ENCODE peak calls at places on chromosomes 12 and 14, in seven cellular contexts. One of them, this sample, is unnamed. For H3K36me3, the result is how much of the 10 kb centered on the place peaks cover.

GRCh38 chr12:13348464-13348863 is 151.9 kb downstream of the EMP1 start:
- DNase-seq in lung: no peak
- DNase-seq in HCT116: no peak
- DNase-seq in tibial artery: no peak
- DNase-seq in effector memory CD4-positive, alpha-beta T cell: no peak
- DNase-seq in Panc1: no peak
- DNase-seq in body of pancreas: no peak
- DNase-seq in this sample: no peak

GRCh38 chr12:89663577-89664357 is 44.9 kb downstream of the ATP2B1 start:
- DNase-seq in lung: no peak
- DNase-seq in HCT116: no peak
- DNase-seq in tibial artery: no peak
- DNase-seq in effector memory CD4-positive, alpha-beta T cell: no peak
- DNase-seq in Panc1: no peak
- DNase-seq in body of pancreas: no peak
- DNase-seq in this sample: no peak

GRCh38 chr14:61145903-61146411 is 135.2 kb downstream of the TMEM30B start:
- DNase-seq in lung: peak
- DNase-seq in HCT116: no peak
- DNase-seq in tibial artery: no peak
- DNase-seq in effector memory CD4-positive, alpha-beta T cell: no peak
- DNase-seq in Panc1: no peak
- DNase-seq in body of pancreas: no peak
- DNase-seq in this sample: no peak

GRCh38 chr12:131087302-131087818 is 133.7 kb downstream of the ADGRD1 start:
- DNase-seq in lung: no peak
- DNase-seq in HCT116: no peak
- DNase-seq in tibial artery: peak
- DNase-seq in effector memory CD4-positive, alpha-beta T cell: no peak
- DNase-seq in Panc1: no peak
- DNase-seq in body of pancreas: peak
- DNase-seq in this sample: no peak

GRCh38 chr14:94129758-94130414 is 482 bp upstream of the IFI27L2 start:
- DNase-seq in lung: no peak
- DNase-seq in HCT116: peak
- DNase-seq in tibial artery: no peak
- DNase-seq in effector memory CD4-positive, alpha-beta T cell: peak
- DNase-seq in Panc1: no peak
- DNase-seq in body of pancreas: no peak
- DNase-seq in this sample: peak

GRCh38 chr12:121176826-121177529 is 33.0 kb upstream of the P2RX4 start:
- DNase-seq in lung: no peak
- DNase-seq in HCT116: no peak
- DNase-seq in tibial artery: no peak
- DNase-seq in effector memory CD4-positive, alpha-beta T cell: no peak
- DNase-seq in Panc1: no peak
- DNase-seq in body of pancreas: no peak
- DNase-seq in this sample: no peak

GRCh38 chr14:26595922-26596721 is 1.7 kb downstream of the NOVA1 start:
- DNase-seq in lung: no peak
- DNase-seq in HCT116: no peak
- DNase-seq in tibial artery: no peak
- DNase-seq in effector memory CD4-positive, alpha-beta T cell: no peak
- DNase-seq in Panc1: no peak
- DNase-seq in body of pancreas: no peak
- DNase-seq in this sample: no peak

GRCh38 chr12:120536064-120536791 is 2.1 kb downstream of the RNF10 start:
- DNase-seq in lung: no peak
- DNase-seq in HCT116: no peak
- DNase-seq in tibial artery: no peak
- DNase-seq in effector memory CD4-positive, alpha-beta T cell: peak
- DNase-seq in Panc1: no peak
- DNase-seq in body of pancreas: no peak
- DNase-seq in this sample: peak

GRCh38 chr12:27840229-27840999 is 60.4 kb upstream of the MANSC4 start:
- DNase-seq in lung: no peak
- DNase-seq in HCT116: no peak
- DNase-seq in tibial artery: no peak
- DNase-seq in effector memory CD4-positive, alpha-beta T cell: no peak
- DNase-seq in Panc1: no peak
- DNase-seq in body of pancreas: no peak
- DNase-seq in this sample: no peak

GRCh38 chr14:88266474-88266873 is 56.6 kb downstream of the KCNK10 start:
- DNase-seq in lung: no peak
- DNase-seq in HCT116: no peak
- DNase-seq in tibial artery: no peak
- DNase-seq in effector memory CD4-positive, alpha-beta T cell: no peak
- DNase-seq in Panc1: no peak
- DNase-seq in body of pancreas: no peak
- DNase-seq in this sample: no peak

GRCh38 chr14:89302396-89302950 is 114.6 kb downstream of the FOXN3 start:
- DNase-seq in lung: no peak
- DNase-seq in HCT116: peak
- DNase-seq in tibial artery: peak
- DNase-seq in effector memory CD4-positive, alpha-beta T cell: no peak
- DNase-seq in Panc1: no peak
- DNase-seq in body of pancreas: no peak
- DNase-seq in this sample: no peak

GRCh38 chr12:132559652-132560420 is 50.5 kb downstream of the LRCOL1 start:
- DNase-seq in lung: no peak
- DNase-seq in HCT116: peak
- DNase-seq in tibial artery: no peak
- DNase-seq in effector memory CD4-positive, alpha-beta T cell: no peak
- DNase-seq in Panc1: no peak
- DNase-seq in body of pancreas: peak
- DNase-seq in this sample: peak

GRCh38 chr12:112848972-112849371 is 57.4 kb downstream of the RPH3A start:
- DNase-seq in lung: no peak
- DNase-seq in HCT116: no peak
- DNase-seq in tibial artery: no peak
- DNase-seq in effector memory CD4-positive, alpha-beta T cell: no peak
- DNase-seq in Panc1: no peak
- DNase-seq in body of pancreas: no peak
- DNase-seq in this sample: no peak
- H3K27ac ChIP-seq in lung: no peak
- H3K27ac ChIP-seq in HCT116: no peak
- H3K27ac ChIP-seq in tibial artery: no peak
- H3K27ac ChIP-seq in effector memory CD4-positive, alpha-beta T cell: no peak
- H3K27ac ChIP-seq in Panc1: no peak
- H3K27ac ChIP-seq in body of pancreas: no peak
- H3K27ac ChIP-seq in this sample: no peak

GRCh38 chr12:54257332-54257731 is 22.6 kb downstream of the CBX5 start:
- DNase-seq in lung: no peak
- DNase-seq in HCT116: no peak
- DNase-seq in tibial artery: no peak
- DNase-seq in effector memory CD4-positive, alpha-beta T cell: no peak
- DNase-seq in Panc1: no peak
- DNase-seq in body of pancreas: no peak
- DNase-seq in this sample: no peak

GRCh38 chr12:54249489-54249888 is 30.4 kb downstream of the CBX5 start:
- DNase-seq in lung: no peak
- DNase-seq in HCT116: no peak
- DNase-seq in tibial artery: no peak
- DNase-seq in effector memory CD4-positive, alpha-beta T cell: no peak
- DNase-seq in Panc1: no peak
- DNase-seq in body of pancreas: no peak
- DNase-seq in this sample: no peak

GRCh38 chr12:54246011-54246641 is 33.8 kb downstream of the CBX5 start:
- DNase-seq in lung: no peak
- DNase-seq in HCT116: no peak
- DNase-seq in tibial artery: no peak
- DNase-seq in effector memory CD4-positive, alpha-beta T cell: no peak
- DNase-seq in Panc1: no peak
- DNase-seq in body of pancreas: no peak
- DNase-seq in this sample: no peak

GRCh38 chr12:54253240-54253639 is 26.7 kb downstream of the CBX5 start:
- DNase-seq in lung: no peak
- DNase-seq in HCT116: no peak
- DNase-seq in tibial artery: no peak
- DNase-seq in effector memory CD4-positive, alpha-beta T cell: no peak
- DNase-seq in Panc1: no peak
- DNase-seq in body of pancreas: no peak
- DNase-seq in this sample: no peak

GRCh38 chr12:54251667-54252284 is 28.1 kb downstream of the CBX5 start:
- DNase-seq in lung: no peak
- DNase-seq in HCT116: peak
- DNase-seq in tibial artery: no peak
- DNase-seq in effector memory CD4-positive, alpha-beta T cell: no peak
- DNase-seq in Panc1: no peak
- DNase-seq in body of pancreas: no peak
- DNase-seq in this sample: peak
- H3K36me3 ChIP-seq in lung: under half
- H3K36me3 ChIP-seq in HCT116: under half
- H3K36me3 ChIP-seq in tibial artery: under half
- H3K36me3 ChIP-seq in effector memory CD4-positive, alpha-beta T cell: under half
- H3K36me3 ChIP-seq in Panc1: under half
- H3K36me3 ChIP-seq in body of pancreas: under half
- H3K36me3 ChIP-seq in this sample: under half

GRCh38 chr12:98724384-98725155 is 79.5 kb downstream of the APAF1 start:
- DNase-seq in lung: no peak
- DNase-seq in HCT116: no peak
- DNase-seq in tibial artery: no peak
- DNase-seq in effector memory CD4-positive, alpha-beta T cell: no peak
- DNase-seq in Panc1: no peak
- DNase-seq in body of pancreas: no peak
- DNase-seq in this sample: no peak
- H3K27ac ChIP-seq in lung: no peak
- H3K27ac ChIP-seq in HCT116: no peak
- H3K27ac ChIP-seq in tibial artery: no peak
- H3K27ac ChIP-seq in effector memory CD4-positive, alpha-beta T cell: no peak
- H3K27ac ChIP-seq in Panc1: no peak
- H3K27ac ChIP-seq in body of pancreas: no peak
- H3K27ac ChIP-seq in this sample: no peak

GRCh38 chr12:8941691-8942478 is 7.6 kb downstream of the M6PR start:
- DNase-seq in lung: no peak
- DNase-seq in HCT116: no peak
- DNase-seq in tibial artery: no peak
- DNase-seq in effector memory CD4-positive, alpha-beta T cell: no peak
- DNase-seq in Panc1: no peak
- DNase-seq in body of pancreas: no peak
- DNase-seq in this sample: no peak
- H3K36me3 ChIP-seq in lung: under half
- H3K36me3 ChIP-seq in HCT116: under half
- H3K36me3 ChIP-seq in tibial artery: half or more
- H3K36me3 ChIP-seq in effector memory CD4-positive, alpha-beta T cell: under half
- H3K36me3 ChIP-seq in Panc1: under half
- H3K36me3 ChIP-seq in body of pancreas: under half
- H3K36me3 ChIP-seq in this sample: half or more

GRCh38 chr14:68631058-68631690 is 161.7 kb downstream of the ZFP36L1 start:
- DNase-seq in lung: no peak
- DNase-seq in HCT116: no peak
- DNase-seq in tibial artery: no peak
- DNase-seq in effector memory CD4-positive, alpha-beta T cell: no peak
- DNase-seq in Panc1: no peak
- DNase-seq in body of pancreas: no peak
- DNase-seq in this sample: no peak
- H3K27ac ChIP-seq in lung: no peak
- H3K27ac ChIP-seq in HCT116: no peak
- H3K27ac ChIP-seq in tibial artery: peak
- H3K27ac ChIP-seq in effector memory CD4-positive, alpha-beta T cell: no peak
- H3K27ac ChIP-seq in Panc1: no peak
- H3K27ac ChIP-seq in body of pancreas: no peak
- H3K27ac ChIP-seq in this sample: no peak

DNA sequence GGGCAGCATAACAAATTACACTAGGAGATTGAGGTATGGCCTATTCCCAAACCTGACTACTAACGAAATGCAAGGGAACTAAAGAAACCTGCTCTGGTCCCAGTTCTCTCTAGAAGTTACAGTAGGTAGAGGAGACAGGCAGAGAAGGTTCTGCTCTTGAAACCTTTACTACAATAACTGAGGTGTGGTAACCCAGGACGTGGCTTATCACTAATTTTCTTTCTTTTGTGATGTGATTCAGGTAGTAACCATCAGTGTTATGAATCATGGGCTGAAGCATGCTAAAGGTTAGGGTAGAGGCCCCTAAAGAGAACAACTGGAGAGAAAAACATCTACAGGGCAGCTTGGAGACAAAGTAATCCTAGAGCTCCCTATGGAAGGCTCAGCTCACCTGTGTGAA is 41.7 kb upstream of the COL2A1 start:
- DNase-seq in lung: no peak
- DNase-seq in HCT116: no peak
- DNase-seq in tibial artery: no peak
- DNase-seq in effector memory CD4-positive, alpha-beta T cell: no peak
- DNase-seq in Panc1: no peak
- DNase-seq in body of pancreas: no peak
- DNase-seq in this sample: no peak
- H3K36me3 ChIP-seq in lung: under half
- H3K36me3 ChIP-seq in HCT116: under half
- H3K36me3 ChIP-seq in tibial artery: half or more
- H3K36me3 ChIP-seq in effector memory CD4-positive, alpha-beta T cell: half or more
- H3K36me3 ChIP-seq in Panc1: under half
- H3K36me3 ChIP-seq in body of pancreas: under half
- H3K36me3 ChIP-seq in this sample: half or more

DNA sequence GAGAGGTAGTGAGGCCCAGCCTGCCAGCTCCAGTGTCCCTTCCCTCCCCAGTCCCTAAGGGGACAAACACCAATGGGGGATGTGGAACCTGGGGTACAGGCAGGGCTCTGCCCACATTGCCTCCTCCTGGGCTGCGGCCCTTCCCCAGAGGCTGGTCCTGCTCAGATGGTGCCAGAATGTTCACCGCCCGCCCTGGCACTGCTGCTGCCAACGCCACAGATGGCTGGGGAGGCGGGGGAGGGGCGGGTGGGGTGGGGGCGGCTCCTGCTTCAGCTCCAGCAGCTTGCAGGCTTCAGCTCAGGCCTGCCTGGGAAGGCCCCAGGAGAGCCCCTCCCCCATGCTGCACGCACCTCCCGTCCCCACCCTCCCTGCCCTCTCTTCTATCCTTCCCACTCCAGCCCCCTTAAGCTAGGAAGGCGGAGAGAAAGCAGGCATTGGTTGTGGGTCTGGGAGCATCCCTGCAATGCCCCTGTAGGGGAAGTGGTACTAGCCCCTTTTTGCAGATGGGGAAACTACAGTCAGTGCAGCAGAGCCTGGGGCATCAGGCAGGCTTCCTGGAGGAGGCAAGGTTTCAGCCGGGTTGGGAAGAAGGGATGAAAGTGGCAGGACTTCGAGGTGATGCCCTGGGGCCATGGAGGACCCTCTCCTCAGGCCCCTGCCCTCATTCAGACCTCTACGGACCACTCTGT is 2.0 kb upstream of the BEGAIN start:
- DNase-seq in lung: no peak
- DNase-seq in HCT116: no peak
- DNase-seq in tibial artery: peak
- DNase-seq in effector memory CD4-positive, alpha-beta T cell: no peak
- DNase-seq in Panc1: no peak
- DNase-seq in body of pancreas: no peak
- DNase-seq in this sample: no peak
- H3K27ac ChIP-seq in lung: no peak
- H3K27ac ChIP-seq in HCT116: no peak
- H3K27ac ChIP-seq in tibial artery: no peak
- H3K27ac ChIP-seq in effector memory CD4-positive, alpha-beta T cell: no peak
- H3K27ac ChIP-seq in Panc1: no peak
- H3K27ac ChIP-seq in body of pancreas: no peak
- H3K27ac ChIP-seq in this sample: no peak

GRCh38 chr14:82676403-82676802 is 1142.8 kb upstream of the SEL1L start:
- DNase-seq in lung: no peak
- DNase-seq in HCT116: no peak
- DNase-seq in tibial artery: no peak
- DNase-seq in effector memory CD4-positive, alpha-beta T cell: no peak
- DNase-seq in Panc1: no peak
- DNase-seq in body of pancreas: no peak
- DNase-seq in this sample: no peak
- H3K36me3 ChIP-seq in lung: under half
- H3K36me3 ChIP-seq in HCT116: under half
- H3K36me3 ChIP-seq in tibial artery: under half
- H3K36me3 ChIP-seq in effector memory CD4-positive, alpha-beta T cell: under half
- H3K36me3 ChIP-seq in Panc1: under half
- H3K36me3 ChIP-seq in body of pancreas: under half
- H3K36me3 ChIP-seq in this sample: under half

This sample was measured in CD4-positive, CD25-positive, alpha-beta regulatory T cell.